ENCODE peak calls at places on chromosomes 4 and X, in nine cellular contexts. Y is activated CD4-positive, alpha-beta T cell treated with anti-CD3 and anti-CD28 coated beads for 36 hours; K is left ventricle myocardium superior; H is Caki2; X is COLO829; Z is pancreas; U is T follicular helper cell; W is RPMI7951; G is ELR. R is an unnamed sample.

GRCh38 chr4:153495480-153496206 is 29.5 kb downstream of the TMEM131L start:
- DNase-seq in Y (no peak), K (no peak), H (no peak), X (no peak), Z (no peak), U (no peak), W (no peak), G (no peak), R (no peak)

GRCh38 chr4:118281611-118282442 is 71.0 kb downstream of the PRSS12 start:
- DNase-seq in Y (no peak), K (peak), H (peak), X (no peak), Z (peak), U (no peak), W (no peak), G (peak), R (peak)

GRCh38 chr4:68904786-68905185 is 46.8 kb downstream of the UGT2A3 start:
- DNase-seq in Y (no peak), K (no peak), H (no peak), X (no peak), Z (no peak), U (no peak), W (no peak), G (peak), R (no peak)

GRCh38 chrX:22135994-22136684 is 104.0 kb downstream of the PHEX start:
- DNase-seq in Y (peak), K (no peak), H (peak), X (no peak), Z (no peak), U (no peak), W (peak), G (peak), R (no peak)

GRCh38 chr4:138736362-138736761 is 279.2 kb upstream of the NOCT start:
- DNase-seq in Y (no peak), K (no peak), H (no peak), X (peak), Z (no peak), U (no peak), W (peak), G (peak), R (no peak)

GRCh38 chr4:39626261-39626660 is 12.4 kb downstream of the SMIM14 start:
- DNase-seq in Y (no peak), K (no peak), H (no peak), X (no peak), Z (no peak), U (no peak), W (no peak), G (no peak), R (no peak)

GRCh38 chr4:158754385-158755180 is 14.2 kb upstream of the FNIP2 start:
- DNase-seq in Y (no peak), K (no peak), H (no peak), X (no peak), Z (no peak), U (no peak), W (no peak), G (no peak), R (no peak)

GRCh38 chr4:7394681-7395451 is 39.9 kb downstream of the PSAPL1 start:
- DNase-seq in Y (no peak), K (no peak), H (no peak), X (no peak), Z (no peak), U (no peak), W (no peak), G (no peak), R (no peak)

GRCh38 chr4:170274616-170275015 is 184.9 kb upstream of the AADAT start:
- DNase-seq in Y (no peak), K (no peak), H (no peak), X (no peak), Z (no peak), U (no peak), W (no peak), G (no peak), R (no peak)

GRCh38 chr4:52550186-52550585 is 108.9 kb downstream of the USP46 start:
- DNase-seq in Y (no peak), K (no peak), H (no peak), X (no peak), Z (no peak), U (no peak), W (no peak), G (no peak), R (no peak)

GRCh38 chr4:122824616-122825015 is 2.0 kb upstream of the FGF2 start:
- DNase-seq in Y (no peak), K (no peak), H (no peak), X (no peak), Z (no peak), U (no peak), W (no peak), G (no peak), R (no peak)

GRCh38 chr4:94877973-94878372 is 120.2 kb downstream of the BMPR1B start:
- DNase-seq in Y (no peak), K (no peak), H (no peak), X (no peak), Z (no peak), U (no peak), W (no peak), G (peak), R (no peak)

GRCh38 chr4:73777612-73778011 is 37.2 kb downstream of the CXCL8 start:
- DNase-seq in Y (no peak), K (no peak), H (peak), X (no peak), Z (no peak), U (no peak), W (peak), G (peak), R (peak)

GRCh38 chrX:117522725-117523700 is 593.6 kb downstream of the KLHL13 start:
- DNase-seq in Y (no peak), K (no peak), H (no peak), X (no peak), Z (no peak), U (no peak), W (no peak), G (no peak), R (no peak)

GRCh38 chr4:24657768-24658617 is 73.6 kb upstream of the DHX15 start:
- DNase-seq in Y (peak), K (peak), H (peak), X (peak), Z (peak), U (no peak), W (peak), G (peak), R (peak)

GRCh38 chr4:137212601-137213000 is 319.7 kb downstream of the PCDH18 start:
- DNase-seq in Y (no peak), K (no peak), H (no peak), X (no peak), Z (no peak), U (no peak), W (no peak), G (no peak), R (no peak)

GRCh38 chr4:40978548-40978947 is 228.8 kb downstream of the NSUN7 start:
- DNase-seq in Y (no peak), K (no peak), H (no peak), X (no peak), Z (no peak), U (no peak), W (no peak), G (no peak), R (no peak)

GRCh38 chr4:172311682-172312081 is 498.5 kb downstream of the GALNTL6 start:
- DNase-seq in Y (no peak), K (no peak), H (no peak), X (no peak), Z (no peak), U (no peak), W (no peak), G (no peak), R (no peak)

GRCh38 chrX:68504237-68504636 is 5.4 kb downstream of the YIPF6 start:
- DNase-seq in Y (peak), K (no peak), H (peak), X (no peak), Z (no peak), U (no peak), W (peak), G (peak), R (peak)

GRCh38 chr4:147741190-147741788 is 9.4 kb downstream of the ARHGAP10 start:
- DNase-seq in Y (no peak), K (no peak), H (no peak), X (no peak), Z (no peak), U (no peak), W (peak), G (peak), R (peak)

GRCh38 chr4:41881931-41882621 is 53.2 kb upstream of the TMEM33 start:
- DNase-seq in Y (no peak), K (no peak), H (no peak), X (no peak), Z (peak), U (no peak), W (no peak), G (peak), R (no peak)

GRCh38 chr4:101114936-101115372 is 232.4 kb downstream of the PPP3CA start:
- DNase-seq in Y (no peak), K (no peak), H (peak), X (peak), Z (no peak), U (no peak), W (peak), G (peak), R (peak)

GRCh38 chrX:38142598-38142997 is 78.1 kb downstream of the SRPX start:
- DNase-seq in Y (no peak), K (no peak), H (no peak), X (no peak), Z (no peak), U (no peak), W (peak), G (no peak), R (no peak)

GRCh38 chr4:128519163-128519810 is 231.7 kb upstream of the PGRMC2 start:
- DNase-seq in Y (no peak), K (peak), H (no peak), X (no peak), Z (no peak), U (no peak), W (peak), G (no peak), R (no peak)

GRCh38 chr4:173758132-173758531 is 228.1 kb upstream of the HAND2 start:
- DNase-seq in Y (no peak), K (no peak), H (no peak), X (no peak), Z (no peak), U (no peak), W (no peak), G (no peak), R (no peak)

GRCh38 chrX:22950278-22951266 is 49.2 kb upstream of the DDX53 start:
- DNase-seq in Y (no peak), K (no peak), H (peak), X (peak), Z (no peak), U (no peak), W (peak), G (peak), R (peak)